ENCODE peak calls at places on chromosomes 1 and 21, in ten cellular contexts. One of them, this sample, is unnamed.
A peak's percentile ranks its signal among the peaks of the same experiment; 100 is the strongest.

GRCh38 chr1:82225407-82226197 is 424.9 kb downstream of the ADGRL2 start:
- DNase-seq in PC-3: peak; percentile 37
- DNase-seq in activated CD4-positive, alpha-beta T cell treated with anti-CD3 and anti-CD28 coated beads, Interleukin-2, amount 50 U/mL, for 1 hour: no peak
- DNase-seq in left ventricle myocardium inferior: no peak
- DNase-seq in IMR-90: no peak
- DNase-seq in SHP77: peak; percentile 8
- DNase-seq in midbrain: no peak
- DNase-seq in stimulated activated CD8-positive, alpha-beta memory T cell treated with anti-CD3 and anti-CD28 coated beads, Interleukin-7, amount 100 ng/mL, for 24 hours: no peak
- DNase-seq in GM23248: peak; percentile 53
- DNase-seq in left colon: no peak
- DNase-seq in this sample: peak; percentile 13

GRCh38 chr1:160577661-160578060 is 1.6 kb downstream of the CD84 start:
- DNase-seq in PC-3: no peak
- DNase-seq in activated CD4-positive, alpha-beta T cell treated with anti-CD3 and anti-CD28 coated beads, Interleukin-2, amount 50 U/mL, for 1 hour: no peak
- DNase-seq in left ventricle myocardium inferior: no peak
- DNase-seq in IMR-90: no peak
- DNase-seq in SHP77: no peak
- DNase-seq in midbrain: no peak
- DNase-seq in stimulated activated CD8-positive, alpha-beta memory T cell treated with anti-CD3 and anti-CD28 coated beads, Interleukin-7, amount 100 ng/mL, for 24 hours: no peak
- DNase-seq in GM23248: no peak
- DNase-seq in left colon: no peak
- DNase-seq in this sample: no peak

GRCh38 chr1:58909162-58909560 is 125.3 kb upstream of the JUN start:
- DNase-seq in PC-3: peak; percentile 90
- DNase-seq in activated CD4-positive, alpha-beta T cell treated with anti-CD3 and anti-CD28 coated beads, Interleukin-2, amount 50 U/mL, for 1 hour: no peak
- DNase-seq in left ventricle myocardium inferior: no peak
- DNase-seq in IMR-90: peak; percentile 84
- DNase-seq in SHP77: no peak
- DNase-seq in midbrain: no peak
- DNase-seq in stimulated activated CD8-positive, alpha-beta memory T cell treated with anti-CD3 and anti-CD28 coated beads, Interleukin-7, amount 100 ng/mL, for 24 hours: no peak
- DNase-seq in GM23248: peak; percentile 91
- DNase-seq in left colon: no peak
- DNase-seq in this sample: peak; percentile 74

GRCh38 chr1:101293461-101294045 is 56.7 kb downstream of the S1PR1 start:
- DNase-seq in PC-3: peak; percentile 64
- DNase-seq in activated CD4-positive, alpha-beta T cell treated with anti-CD3 and anti-CD28 coated beads, Interleukin-2, amount 50 U/mL, for 1 hour: peak; percentile 37
- DNase-seq in left ventricle myocardium inferior: no peak
- DNase-seq in IMR-90: peak; percentile 8
- DNase-seq in SHP77: no peak
- DNase-seq in midbrain: no peak
- DNase-seq in stimulated activated CD8-positive, alpha-beta memory T cell treated with anti-CD3 and anti-CD28 coated beads, Interleukin-7, amount 100 ng/mL, for 24 hours: no peak
- DNase-seq in GM23248: no peak
- DNase-seq in left colon: no peak
- DNase-seq in this sample: no peak

GRCh38 chr1:36024761-36025303 is 59.1 kb upstream of the TEKT2 start:
- DNase-seq in PC-3: peak; percentile 46
- DNase-seq in activated CD4-positive, alpha-beta T cell treated with anti-CD3 and anti-CD28 coated beads, Interleukin-2, amount 50 U/mL, for 1 hour: no peak
- DNase-seq in left ventricle myocardium inferior: no peak
- DNase-seq in IMR-90: no peak
- DNase-seq in SHP77: no peak
- DNase-seq in midbrain: no peak
- DNase-seq in stimulated activated CD8-positive, alpha-beta memory T cell treated with anti-CD3 and anti-CD28 coated beads, Interleukin-7, amount 100 ng/mL, for 24 hours: no peak
- DNase-seq in GM23248: no peak
- DNase-seq in left colon: no peak
- DNase-seq in this sample: no peak

GRCh38 chr1:31095985-31096384 is 30.5 kb upstream of the PUM1 start:
- DNase-seq in PC-3: no peak
- DNase-seq in activated CD4-positive, alpha-beta T cell treated with anti-CD3 and anti-CD28 coated beads, Interleukin-2, amount 50 U/mL, for 1 hour: no peak
- DNase-seq in left ventricle myocardium inferior: no peak
- DNase-seq in IMR-90: no peak
- DNase-seq in SHP77: no peak
- DNase-seq in midbrain: no peak
- DNase-seq in stimulated activated CD8-positive, alpha-beta memory T cell treated with anti-CD3 and anti-CD28 coated beads, Interleukin-7, amount 100 ng/mL, for 24 hours: no peak
- DNase-seq in GM23248: no peak
- DNase-seq in left colon: no peak
- DNase-seq in this sample: no peak

GRCh38 chr1:192776998-192777397 is 31.8 kb upstream of the RGS2 start:
- DNase-seq in PC-3: no peak
- DNase-seq in activated CD4-positive, alpha-beta T cell treated with anti-CD3 and anti-CD28 coated beads, Interleukin-2, amount 50 U/mL, for 1 hour: no peak
- DNase-seq in left ventricle myocardium inferior: no peak
- DNase-seq in IMR-90: no peak
- DNase-seq in SHP77: no peak
- DNase-seq in midbrain: no peak
- DNase-seq in stimulated activated CD8-positive, alpha-beta memory T cell treated with anti-CD3 and anti-CD28 coated beads, Interleukin-7, amount 100 ng/mL, for 24 hours: no peak
- DNase-seq in GM23248: no peak
- DNase-seq in left colon: no peak
- DNase-seq in this sample: no peak

GRCh38 chr21:39882186-39882882 is 15.1 kb downstream of the PCP4 start:
- DNase-seq in PC-3: no peak
- DNase-seq in activated CD4-positive, alpha-beta T cell treated with anti-CD3 and anti-CD28 coated beads, Interleukin-2, amount 50 U/mL, for 1 hour: no peak
- DNase-seq in left ventricle myocardium inferior: no peak
- DNase-seq in IMR-90: no peak
- DNase-seq in SHP77: no peak
- DNase-seq in midbrain: peak; percentile 3
- DNase-seq in stimulated activated CD8-positive, alpha-beta memory T cell treated with anti-CD3 and anti-CD28 coated beads, Interleukin-7, amount 100 ng/mL, for 24 hours: no peak
- DNase-seq in GM23248: no peak
- DNase-seq in left colon: no peak
- DNase-seq in this sample: no peak

GRCh38 chr1:19453843-19454242 is 31.5 kb downstream of the CAPZB start:
- DNase-seq in PC-3: no peak
- DNase-seq in activated CD4-positive, alpha-beta T cell treated with anti-CD3 and anti-CD28 coated beads, Interleukin-2, amount 50 U/mL, for 1 hour: no peak
- DNase-seq in left ventricle myocardium inferior: peak; percentile 47
- DNase-seq in IMR-90: no peak
- DNase-seq in SHP77: no peak
- DNase-seq in midbrain: no peak
- DNase-seq in stimulated activated CD8-positive, alpha-beta memory T cell treated with anti-CD3 and anti-CD28 coated beads, Interleukin-7, amount 100 ng/mL, for 24 hours: no peak
- DNase-seq in GM23248: peak; percentile 47
- DNase-seq in left colon: no peak
- DNase-seq in this sample: no peak

GRCh38 chr1:227828773-227829172 is 13.3 kb downstream of the PRSS38 start:
- DNase-seq in PC-3: no peak
- DNase-seq in activated CD4-positive, alpha-beta T cell treated with anti-CD3 and anti-CD28 coated beads, Interleukin-2, amount 50 U/mL, for 1 hour: no peak
- DNase-seq in left ventricle myocardium inferior: no peak
- DNase-seq in IMR-90: no peak
- DNase-seq in SHP77: no peak
- DNase-seq in midbrain: no peak
- DNase-seq in stimulated activated CD8-positive, alpha-beta memory T cell treated with anti-CD3 and anti-CD28 coated beads, Interleukin-7, amount 100 ng/mL, for 24 hours: no peak
- DNase-seq in GM23248: no peak
- DNase-seq in left colon: no peak
- DNase-seq in this sample: no peak

GRCh38 chr1:17653728-17654351 is 101.3 kb upstream of the ACTL8 start:
- DNase-seq in PC-3: peak; percentile 58
- DNase-seq in activated CD4-positive, alpha-beta T cell treated with anti-CD3 and anti-CD28 coated beads, Interleukin-2, amount 50 U/mL, for 1 hour: peak; percentile 11
- DNase-seq in left ventricle myocardium inferior: no peak
- DNase-seq in IMR-90: peak; percentile 50
- DNase-seq in SHP77: peak; percentile 19
- DNase-seq in midbrain: peak; percentile 71
- DNase-seq in stimulated activated CD8-positive, alpha-beta memory T cell treated with anti-CD3 and anti-CD28 coated beads, Interleukin-7, amount 100 ng/mL, for 24 hours: peak; percentile 3
- DNase-seq in GM23248: peak; percentile 74
- DNase-seq in left colon: peak; percentile 48
- DNase-seq in this sample: no peak

GRCh38 chr1:10696977-10697376 is 99.5 kb downstream of the CASZ1 start:
- DNase-seq in PC-3: no peak
- DNase-seq in activated CD4-positive, alpha-beta T cell treated with anti-CD3 and anti-CD28 coated beads, Interleukin-2, amount 50 U/mL, for 1 hour: no peak
- DNase-seq in left ventricle myocardium inferior: no peak
- DNase-seq in IMR-90: peak; percentile 23
- DNase-seq in SHP77: no peak
- DNase-seq in midbrain: no peak
- DNase-seq in stimulated activated CD8-positive, alpha-beta memory T cell treated with anti-CD3 and anti-CD28 coated beads, Interleukin-7, amount 100 ng/mL, for 24 hours: peak; percentile 26
- DNase-seq in GM23248: peak; percentile 24
- DNase-seq in left colon: no peak
- DNase-seq in this sample: no peak

GRCh38 chr1:39754906-39755504 is 16.1 kb downstream of the OXCT2 start:
- DNase-seq in PC-3: no peak
- DNase-seq in activated CD4-positive, alpha-beta T cell treated with anti-CD3 and anti-CD28 coated beads, Interleukin-2, amount 50 U/mL, for 1 hour: no peak
- DNase-seq in left ventricle myocardium inferior: no peak
- DNase-seq in IMR-90: no peak
- DNase-seq in SHP77: no peak
- DNase-seq in midbrain: no peak
- DNase-seq in stimulated activated CD8-positive, alpha-beta memory T cell treated with anti-CD3 and anti-CD28 coated beads, Interleukin-7, amount 100 ng/mL, for 24 hours: no peak
- DNase-seq in GM23248: no peak
- DNase-seq in left colon: no peak
- DNase-seq in this sample: no peak

GRCh38 chr1:55428944-55429931 is 214.1 kb upstream of the USP24 start:
- DNase-seq in PC-3: peak; percentile 99
- DNase-seq in activated CD4-positive, alpha-beta T cell treated with anti-CD3 and anti-CD28 coated beads, Interleukin-2, amount 50 U/mL, for 1 hour: no peak
- DNase-seq in left ventricle myocardium inferior: peak; percentile 24
- DNase-seq in IMR-90: peak; percentile 100
- DNase-seq in SHP77: no peak
- DNase-seq in midbrain: no peak
- DNase-seq in stimulated activated CD8-positive, alpha-beta memory T cell treated with anti-CD3 and anti-CD28 coated beads, Interleukin-7, amount 100 ng/mL, for 24 hours: no peak
- DNase-seq in GM23248: peak; percentile 95
- DNase-seq in left colon: no peak
- DNase-seq in this sample: peak; percentile 98

GRCh38 chr1:201359031-201359872 is 18.2 kb downstream of the TNNT2 start:
- DNase-seq in PC-3: no peak
- DNase-seq in activated CD4-positive, alpha-beta T cell treated with anti-CD3 and anti-CD28 coated beads, Interleukin-2, amount 50 U/mL, for 1 hour: no peak
- DNase-seq in left ventricle myocardium inferior: peak; percentile 14
- DNase-seq in IMR-90: no peak
- DNase-seq in SHP77: no peak
- DNase-seq in midbrain: no peak
- DNase-seq in stimulated activated CD8-positive, alpha-beta memory T cell treated with anti-CD3 and anti-CD28 coated beads, Interleukin-7, amount 100 ng/mL, for 24 hours: no peak
- DNase-seq in GM23248: no peak
- DNase-seq in left colon: no peak
- DNase-seq in this sample: no peak

GRCh38 chr21:35738342-35738961 is 321.9 kb downstream of the SETD4 start:
- DNase-seq in PC-3: peak; percentile 27
- DNase-seq in activated CD4-positive, alpha-beta T cell treated with anti-CD3 and anti-CD28 coated beads, Interleukin-2, amount 50 U/mL, for 1 hour: no peak
- DNase-seq in left ventricle myocardium inferior: no peak
- DNase-seq in IMR-90: peak; percentile 4
- DNase-seq in SHP77: no peak
- DNase-seq in midbrain: no peak
- DNase-seq in stimulated activated CD8-positive, alpha-beta memory T cell treated with anti-CD3 and anti-CD28 coated beads, Interleukin-7, amount 100 ng/mL, for 24 hours: no peak
- DNase-seq in GM23248: peak; percentile 38
- DNase-seq in left colon: no peak
- DNase-seq in this sample: no peak

GRCh38 chr1:94553323-94553730 is 11.8 kb upstream of the F3 start:
- DNase-seq in PC-3: peak; percentile 28
- DNase-seq in activated CD4-positive, alpha-beta T cell treated with anti-CD3 and anti-CD28 coated beads, Interleukin-2, amount 50 U/mL, for 1 hour: no peak
- DNase-seq in left ventricle myocardium inferior: no peak
- DNase-seq in IMR-90: peak; percentile 65
- DNase-seq in SHP77: no peak
- DNase-seq in midbrain: no peak
- DNase-seq in stimulated activated CD8-positive, alpha-beta memory T cell treated with anti-CD3 and anti-CD28 coated beads, Interleukin-7, amount 100 ng/mL, for 24 hours: no peak
- DNase-seq in GM23248: no peak
- DNase-seq in left colon: no peak
- DNase-seq in this sample: no peak

GRCh38 chr1:147207192-147207591 is 17.9 kb downstream of the FMO5 start:
- DNase-seq in PC-3: no peak
- DNase-seq in activated CD4-positive, alpha-beta T cell treated with anti-CD3 and anti-CD28 coated beads, Interleukin-2, amount 50 U/mL, for 1 hour: no peak
- DNase-seq in left ventricle myocardium inferior: no peak
- DNase-seq in IMR-90: no peak
- DNase-seq in SHP77: no peak
- DNase-seq in midbrain: no peak
- DNase-seq in stimulated activated CD8-positive, alpha-beta memory T cell treated with anti-CD3 and anti-CD28 coated beads, Interleukin-7, amount 100 ng/mL, for 24 hours: no peak
- DNase-seq in GM23248: no peak
- DNase-seq in left colon: no peak
- DNase-seq in this sample: no peak